ENCODE peak calls at places on chromosomes 5 and 9, in five cellular contexts. One of them, this sample, is unnamed.
A peak's percentile ranks its signal among the peaks of the same experiment; 100 is the strongest.

GRCh38 chr5:16510123-16510522 is 44.5 kb upstream of the ZNF622 start:
- DNase-seq in ovary: no peak
- DNase-seq in tibial nerve: no peak
- DNase-seq in H7: no peak
- DNase-seq in pancreas: no peak
- DNase-seq in this sample: no peak

GRCh38 chr5:15614679-15615078 is 114.7 kb downstream of the FBXL7 start:
- DNase-seq in ovary: no peak
- DNase-seq in tibial nerve: no peak
- DNase-seq in H7: no peak
- DNase-seq in pancreas: no peak
- DNase-seq in this sample: no peak

GRCh38 chr5:4855889-4856288 is 284.2 kb upstream of the ADAMTS16 start:
- DNase-seq in ovary: no peak
- DNase-seq in tibial nerve: no peak
- DNase-seq in H7: no peak
- DNase-seq in pancreas: no peak
- DNase-seq in this sample: no peak

GRCh38 chr5:54443264-54443663 is 12.2 kb upstream of the HSPB3 start:
- DNase-seq in ovary: no peak
- DNase-seq in tibial nerve: peak; percentile 20
- DNase-seq in H7: peak; percentile 25
- DNase-seq in pancreas: no peak
- DNase-seq in this sample: no peak

GRCh38 chr9:28668158-28668557 is 1094.9 kb upstream of the C9orf72 start:
- DNase-seq in ovary: no peak
- DNase-seq in tibial nerve: no peak
- DNase-seq in H7: no peak
- DNase-seq in pancreas: no peak
- DNase-seq in this sample: no peak

GRCh38 chr9:112020680-112021596 is 124.3 kb downstream of the UGCG start:
- DNase-seq in ovary: no peak
- DNase-seq in tibial nerve: no peak
- DNase-seq in H7: no peak
- DNase-seq in pancreas: no peak
- DNase-seq in this sample: no peak

GRCh38 chr5:155728146-155728856 is 598.7 kb upstream of the SGCD start:
- DNase-seq in ovary: peak; percentile 71
- DNase-seq in tibial nerve: peak; percentile 16
- DNase-seq in H7: peak; percentile 83
- DNase-seq in pancreas: peak; percentile 75
- DNase-seq in this sample: peak; percentile 47

GRCh38 chr9:133119461-133120342 is 1.3 kb downstream of the RALGDS start:
- DNase-seq in ovary: no peak
- DNase-seq in tibial nerve: no peak
- DNase-seq in H7: peak; percentile 76
- DNase-seq in pancreas: no peak
- DNase-seq in this sample: no peak

GRCh38 chr9:70923941-70924340 is 197.5 kb downstream of the TRPM3 start:
- DNase-seq in ovary: no peak
- DNase-seq in tibial nerve: no peak
- DNase-seq in H7: no peak
- DNase-seq in pancreas: no peak
- DNase-seq in this sample: no peak

GRCh38 chr9:70921126-70921525 is 200.3 kb downstream of the TRPM3 start:
- DNase-seq in ovary: no peak
- DNase-seq in tibial nerve: no peak
- DNase-seq in H7: no peak
- DNase-seq in pancreas: no peak
- DNase-seq in this sample: no peak

GRCh38 chr9:70924905-70925547 is 196.4 kb downstream of the TRPM3 start:
- DNase-seq in ovary: no peak
- DNase-seq in tibial nerve: peak; percentile 40
- DNase-seq in H7: peak; percentile 30
- DNase-seq in pancreas: no peak
- DNase-seq in this sample: peak; percentile 68

GRCh38 chr9:70924380-70924779 is 197.0 kb downstream of the TRPM3 start:
- DNase-seq in ovary: no peak
- DNase-seq in tibial nerve: no peak
- DNase-seq in H7: no peak
- DNase-seq in pancreas: no peak
- DNase-seq in this sample: no peak
- H3K4me3 ChIP-seq in ovary: no peak overlapping the region
- H3K4me3 ChIP-seq in tibial nerve: no peak overlapping the region
- H3K4me3 ChIP-seq in H7: no peak overlapping the region
- H3K4me3 ChIP-seq in pancreas: peak overlapping the region; percentile 3
- H3K4me3 ChIP-seq in this sample: peak overlapping the region; percentile 33

DNA sequence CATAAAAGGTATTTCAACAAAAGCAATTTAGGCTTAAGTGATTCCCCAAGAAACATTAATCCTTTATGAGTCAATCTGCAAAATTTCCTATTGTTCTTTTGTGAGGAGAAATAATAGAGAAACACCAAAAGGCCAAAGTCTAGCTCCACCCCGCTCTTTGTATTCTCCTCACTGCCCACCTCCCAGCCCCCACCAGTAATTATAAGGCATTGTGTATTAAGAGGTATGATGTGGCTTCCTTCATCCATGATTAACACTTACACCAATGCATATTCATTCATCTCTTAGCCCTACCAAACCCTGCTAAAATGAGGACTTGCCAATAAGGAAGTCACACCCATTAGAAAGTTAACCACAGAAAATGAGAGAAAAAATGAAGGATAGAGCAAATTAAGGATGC is 105.3 kb upstream of the SPATA31D4 start:
- DNase-seq in ovary: no peak
- DNase-seq in tibial nerve: no peak
- DNase-seq in H7: no peak
- DNase-seq in pancreas: no peak
- DNase-seq in this sample: no peak
- H3K27me3 ChIP-seq in ovary: no peaks in the 10 kb centered on the region
- H3K27me3 ChIP-seq in tibial nerve: no peaks in the 10 kb centered on the region
- H3K27me3 ChIP-seq in H7: no peaks in the 10 kb centered on the region
- H3K27me3 ChIP-seq in pancreas: no peaks in the 10 kb centered on the region
- H3K27me3 ChIP-seq in this sample: no peaks in the 10 kb centered on the region

GRCh38 chr9:73264636-73265035 is 113.0 kb downstream of the ANXA1 start:
- DNase-seq in ovary: no peak
- DNase-seq in tibial nerve: no peak
- DNase-seq in H7: no peak
- DNase-seq in pancreas: no peak
- DNase-seq in this sample: no peak

GRCh38 chr9:73270967-73271722 is 119.5 kb downstream of the ANXA1 start:
- DNase-seq in ovary: no peak
- DNase-seq in tibial nerve: no peak
- DNase-seq in H7: no peak
- DNase-seq in pancreas: no peak
- DNase-seq in this sample: no peak

GRCh38 chr9:73265876-73266275 is 114.2 kb downstream of the ANXA1 start:
- DNase-seq in ovary: no peak
- DNase-seq in tibial nerve: no peak
- DNase-seq in H7: no peak
- DNase-seq in pancreas: no peak
- DNase-seq in this sample: no peak

GRCh38 chr9:73269430-73270101 is 117.9 kb downstream of the ANXA1 start:
- DNase-seq in ovary: no peak
- DNase-seq in tibial nerve: no peak
- DNase-seq in H7: no peak
- DNase-seq in pancreas: no peak
- DNase-seq in this sample: no peak
- H3K4me3 ChIP-seq in ovary: no peak overlapping the region
- H3K4me3 ChIP-seq in tibial nerve: no peak overlapping the region
- H3K4me3 ChIP-seq in H7: no peak overlapping the region
- H3K4me3 ChIP-seq in pancreas: no peak overlapping the region
- H3K4me3 ChIP-seq in this sample: no peak overlapping the region

GRCh38 chr5:73447234-73448071 is 1.1 kb downstream of the FOXD1 start:
- DNase-seq in ovary: peak; percentile 48
- DNase-seq in tibial nerve: no peak
- DNase-seq in H7: peak; percentile 80
- DNase-seq in pancreas: peak; percentile 70
- DNase-seq in this sample: no peak
- H3K27me3 ChIP-seq in ovary: peaks cover 3% of the 10 kb centered on the region
- H3K27me3 ChIP-seq in tibial nerve: peaks cover 4% of the 10 kb centered on the region
- H3K27me3 ChIP-seq in H7: peaks cover 94% of the 10 kb centered on the region
- H3K27me3 ChIP-seq in pancreas: peaks cover 57% of the 10 kb centered on the region
- H3K27me3 ChIP-seq in this sample: peaks cover 91% of the 10 kb centered on the region

GRCh38 chr9:37561682-37562081 is 14.5 kb downstream of the FBXO10 start:
- DNase-seq in ovary: no peak
- DNase-seq in tibial nerve: no peak
- DNase-seq in H7: no peak
- DNase-seq in pancreas: no peak
- DNase-seq in this sample: no peak

GRCh38 chr9:37565661-37566618 is 10.2 kb downstream of the FBXO10 start:
- DNase-seq in ovary: no peak
- DNase-seq in tibial nerve: no peak
- DNase-seq in H7: no peak
- DNase-seq in pancreas: no peak
- DNase-seq in this sample: no peak

GRCh38 chr9:37564931-37565330 is 11.2 kb downstream of the FBXO10 start:
- DNase-seq in ovary: no peak
- DNase-seq in tibial nerve: no peak
- DNase-seq in H7: no peak
- DNase-seq in pancreas: no peak
- DNase-seq in this sample: no peak

GRCh38 chr9:37566716-37567115 is 9.5 kb downstream of the FBXO10 start:
- DNase-seq in ovary: no peak
- DNase-seq in tibial nerve: no peak
- DNase-seq in H7: no peak
- DNase-seq in pancreas: no peak
- DNase-seq in this sample: no peak

GRCh38 chr9:37564114-37564513 is 12.1 kb downstream of the FBXO10 start:
- DNase-seq in ovary: no peak
- DNase-seq in tibial nerve: no peak
- DNase-seq in H7: no peak
- DNase-seq in pancreas: no peak
- DNase-seq in this sample: no peak
- H3K4me3 ChIP-seq in ovary: no peak overlapping the region
- H3K4me3 ChIP-seq in tibial nerve: no peak overlapping the region
- H3K4me3 ChIP-seq in H7: no peak overlapping the region
- H3K4me3 ChIP-seq in pancreas: no peak overlapping the region
- H3K4me3 ChIP-seq in this sample: no peak overlapping the region

DNA sequence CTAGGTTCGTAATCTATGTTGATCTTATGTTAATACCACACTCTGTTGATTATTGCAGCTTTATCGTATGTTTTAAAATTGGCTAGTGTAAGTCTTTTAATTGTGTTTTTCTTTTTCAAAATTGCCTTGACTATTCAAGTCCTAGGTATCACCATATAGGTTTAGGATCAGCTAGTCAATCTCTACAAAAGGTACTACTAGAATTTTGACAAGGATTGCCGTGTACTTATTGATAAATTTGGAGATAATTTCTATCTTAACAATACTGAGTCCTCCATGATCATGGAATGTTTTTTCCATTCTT is 117.9 kb upstream of the PRSS3 start:
- DNase-seq in ovary: no peak
- DNase-seq in tibial nerve: no peak
- DNase-seq in H7: no peak
- DNase-seq in pancreas: no peak
- DNase-seq in this sample: no peak
- H3K27me3 ChIP-seq in ovary: no peaks in the 10 kb centered on the region
- H3K27me3 ChIP-seq in tibial nerve: no peaks in the 10 kb centered on the region
- H3K27me3 ChIP-seq in H7: no peaks in the 10 kb centered on the region
- H3K27me3 ChIP-seq in pancreas: no peaks in the 10 kb centered on the region
- H3K27me3 ChIP-seq in this sample: no peaks in the 10 kb centered on the region

GRCh38 chr9:4689687-4690104 is 10.3 kb downstream of the CDC37L1 start:
- DNase-seq in ovary: no peak
- DNase-seq in tibial nerve: no peak
- DNase-seq in H7: no peak
- DNase-seq in pancreas: no peak
- DNase-seq in this sample: no peak

GRCh38 chr9:4691794-4692193 is 12.4 kb downstream of the CDC37L1 start:
- DNase-seq in ovary: no peak
- DNase-seq in tibial nerve: no peak
- DNase-seq in H7: no peak
- DNase-seq in pancreas: no peak
- DNase-seq in this sample: no peak

GRCh38 chr9:4686584-4686983 is 7.2 kb downstream of the CDC37L1 start:
- DNase-seq in ovary: no peak
- DNase-seq in tibial nerve: no peak
- DNase-seq in H7: no peak
- DNase-seq in pancreas: no peak
- DNase-seq in this sample: no peak

GRCh38 chr9:4689013-4689412 is 9.6 kb downstream of the CDC37L1 start:
- DNase-seq in ovary: no peak
- DNase-seq in tibial nerve: no peak
- DNase-seq in H7: no peak
- DNase-seq in pancreas: no peak
- DNase-seq in this sample: peak; percentile 29

DNA sequence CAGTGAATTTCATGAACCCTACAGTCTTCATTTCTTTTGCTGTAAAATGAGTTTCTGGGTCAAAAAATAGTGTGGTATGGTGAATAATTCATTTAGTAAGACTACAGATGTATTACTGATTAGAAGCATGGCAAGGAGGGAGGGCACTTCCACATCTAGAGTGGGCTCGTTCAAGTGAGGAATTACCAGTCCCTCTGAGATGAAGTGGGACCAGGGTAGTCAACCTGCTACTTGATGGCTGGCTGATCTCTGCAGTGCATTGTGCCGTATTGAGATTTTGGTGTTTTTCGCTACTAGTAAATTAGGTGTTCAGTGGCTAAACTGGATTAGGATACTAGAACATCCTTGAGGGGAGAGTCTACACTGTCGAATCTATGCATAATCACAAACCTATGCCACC is 10.8 kb downstream of the CDC37L1 start:
- DNase-seq in ovary: no peak
- DNase-seq in tibial nerve: no peak
- DNase-seq in H7: no peak
- DNase-seq in pancreas: no peak
- DNase-seq in this sample: no peak
- H3K4me3 ChIP-seq in ovary: no peak overlapping the region
- H3K4me3 ChIP-seq in tibial nerve: no peak overlapping the region
- H3K4me3 ChIP-seq in H7: no peak overlapping the region
- H3K4me3 ChIP-seq in pancreas: no peak overlapping the region
- H3K4me3 ChIP-seq in this sample: no peak overlapping the region